ENCODE peak calls at places on chromosomes 6 and 20, in five cellular contexts. E, X, J, R and D are unnamed samples.

GRCh38 chr20:36085686-36086267 is 68.8 kb upstream of the EPB41L1 start:
- DNase-seq in E (peak), X (peak), J (peak), R (no peak), D (no peak)

GRCh38 chr6:138507977-138508675 is 8.8 kb upstream of the NHSL1 start:
- DNase-seq in E (no peak), X (no peak), J (peak), R (no peak), D (no peak)

GRCh38 chr6:46208303-46208702 is 37.5 kb upstream of the ENPP5 start:
- DNase-seq in E (no peak), X (no peak), J (no peak), R (no peak), D (no peak)

GRCh38 chr6:160435935-160436334 is 87.8 kb downstream of the SLC22A3 start:
- DNase-seq in E (no peak), X (no peak), J (no peak), R (no peak), D (no peak)

GRCh38 chr6:89299451-89299850 is 15.6 kb downstream of the GABRR2 start:
- DNase-seq in E (no peak), X (peak), J (no peak), R (no peak), D (no peak)

GRCh38 chr6:20559924-20560551 is 25.8 kb downstream of the CDKAL1 start:
- DNase-seq in E (no peak), X (no peak), J (no peak), R (no peak), D (no peak)

GRCh38 chr6:13762648-13763441 is 51.2 kb upstream of the RANBP9 start:
- DNase-seq in E (peak), X (peak), J (peak), R (no peak), D (peak)

GRCh38 chr20:13412806-13413445 is 191.9 kb downstream of the ISM1 start:
- DNase-seq in E (no peak), X (peak), J (no peak), R (no peak), D (no peak)

GRCh38 chr6:41560440-41561192 is 14.4 kb downstream of the FOXP4 start:
- DNase-seq in E (peak), X (no peak), J (peak), R (no peak), D (peak)

GRCh38 chr6:42766163-42766670 is 15.6 kb upstream of the BICRAL start:
- DNase-seq in E (no peak), X (peak), J (no peak), R (no peak), D (no peak)

GRCh38 chr20:62089393-62089792 is 23.7 kb upstream of the TAF4 start:
- DNase-seq in E (no peak), X (no peak), J (no peak), R (no peak), D (no peak)

DNA sequence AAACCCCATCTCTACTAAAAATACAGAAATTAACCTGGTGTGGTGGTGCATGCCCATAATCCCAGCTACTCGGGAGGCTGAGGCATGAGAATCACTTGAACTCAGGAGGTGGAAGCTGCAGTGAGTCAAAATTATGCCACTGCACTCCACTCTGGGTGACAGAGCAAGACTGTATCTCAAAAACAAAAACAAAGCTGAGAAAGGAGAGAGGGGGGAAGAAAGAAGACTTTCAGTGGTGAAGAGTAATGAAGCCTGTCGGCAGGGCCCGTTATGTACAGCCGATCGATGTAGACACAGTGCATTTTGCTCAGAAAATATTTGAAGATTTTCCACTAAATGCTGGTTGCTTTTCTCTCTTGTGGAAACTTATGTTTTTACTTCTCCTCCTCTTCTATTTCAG is 13.8 kb downstream of the VAPB start:
- DNase-seq in E (no peak), X (no peak), J (no peak), R (no peak), D (no peak)
- H3K4me3 ChIP-seq in E (no peak), X (no peak), J (no peak), R (no peak), D (no peak)

GRCh38 chr6:37102299-37103168 is 67.4 kb upstream of the PIM1 start:
- DNase-seq in E (peak), X (peak), J (peak), R (no peak), D (peak)
- TF ChIP-seq POLR2A in E (no peak), X (peak), J (peak), R (no peak), D (no peak)

DNA sequence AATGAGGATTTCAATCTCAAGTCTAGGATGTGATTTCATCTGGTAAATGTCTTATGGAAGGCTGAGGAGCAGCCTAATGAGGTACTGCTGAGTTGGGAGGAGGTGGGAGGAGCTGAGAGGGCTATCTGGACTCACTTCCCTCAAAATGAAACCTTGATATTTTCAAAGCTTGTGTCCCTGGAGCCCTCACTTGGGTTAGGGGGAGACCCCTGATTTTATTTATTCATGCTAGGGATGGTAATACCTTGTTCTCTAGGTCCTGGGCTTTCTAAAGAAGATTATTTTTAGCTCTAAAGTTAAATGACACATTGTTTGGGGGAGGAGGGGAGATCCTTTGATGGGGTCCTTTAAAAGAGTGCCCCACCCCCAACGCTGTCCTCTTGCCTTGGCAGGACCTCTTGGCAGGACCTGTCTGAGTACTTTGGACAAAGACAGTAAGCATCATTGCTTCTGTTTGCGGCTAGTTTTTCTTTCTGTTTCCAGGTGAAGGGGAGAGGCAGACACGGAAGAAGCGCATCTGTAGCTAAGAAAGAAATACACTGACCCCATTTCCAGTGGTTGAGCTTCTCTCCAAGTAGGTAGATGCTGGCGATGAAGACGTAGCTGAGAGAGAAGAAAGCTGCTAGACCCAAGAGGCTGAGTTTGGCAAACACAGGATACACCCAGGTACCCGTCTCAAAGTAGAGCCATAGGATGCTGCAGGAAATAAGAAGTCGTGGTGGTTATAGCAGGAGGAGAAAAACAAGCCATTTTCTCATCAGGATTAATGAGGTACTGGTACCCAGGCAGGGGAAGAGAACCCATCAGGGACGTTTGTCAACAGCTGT is 55.6 kb downstream of the ADTRP start:
- DNase-seq in E (no peak), X (no peak), J (no peak), R (no peak), D (no peak)
- H3K4me3 ChIP-seq in E (no peak), X (no peak), J (no peak), R (no peak), D (no peak)

DNA sequence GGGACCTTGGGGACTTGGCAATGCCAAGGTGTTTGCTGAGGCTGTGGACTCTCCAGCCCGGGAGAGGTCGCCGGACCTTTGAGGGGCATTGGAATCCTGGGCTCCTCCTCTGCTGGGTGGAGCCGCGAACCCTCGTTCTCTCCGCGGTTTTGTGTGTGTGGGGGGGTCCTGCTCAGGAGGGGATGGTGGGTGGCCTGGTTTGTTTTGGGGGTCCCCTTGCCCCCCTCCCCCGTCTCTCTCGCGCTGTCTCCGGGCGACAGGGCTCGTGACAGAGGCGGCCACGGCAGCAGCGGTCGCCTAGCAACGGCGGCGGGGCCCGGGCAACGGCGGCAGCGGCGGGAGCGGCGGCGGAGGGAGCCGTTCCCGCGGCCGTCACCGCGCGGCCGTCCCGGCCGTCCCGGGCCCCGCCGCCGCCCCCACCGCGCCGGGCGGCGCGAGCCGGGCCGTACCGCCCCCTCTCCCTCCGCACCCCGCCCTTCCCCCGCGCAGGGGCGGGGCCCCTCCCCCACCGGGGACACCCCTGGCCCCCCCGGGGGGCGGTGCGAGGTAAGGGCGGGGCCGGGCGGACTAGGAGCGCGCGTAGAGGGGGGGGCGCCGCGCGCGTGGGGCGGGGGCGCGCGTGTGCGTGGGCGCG is 7.8 kb downstream of the SYNGAP1 start:
- DNase-seq in E (peak), X (no peak), J (peak), R (no peak), D (no peak)
- TF ChIP-seq POLR2A in E (no peak), X (no peak), J (no peak), R (no peak), D (no peak)

GRCh38 chr6:22328499-22328898 is 31.7 kb upstream of the PRL start:
- DNase-seq in E (no peak), X (no peak), J (no peak), R (no peak), D (no peak)
- H3K4me3 ChIP-seq in E (no peak), X (no peak), J (no peak), R (no peak), D (no peak)

GRCh38 chr20:20052074-20052970 is at the start of the genes CFAP61 and CRNKL1:
- DNase-seq in E (peak), X (peak), J (peak), R (no peak), D (peak)
- TF ChIP-seq POLR2A in E (peak), X (no peak), J (peak), R (no peak), D (no peak)

GRCh38 chr6:68008445-68008844 is 626.6 kb upstream of the ADGRB3 start:
- DNase-seq in E (no peak), X (no peak), J (no peak), R (no peak), D (no peak)
- H3K4me3 ChIP-seq in E (no peak), X (no peak), J (no peak), R (no peak), D (no peak)

DNA sequence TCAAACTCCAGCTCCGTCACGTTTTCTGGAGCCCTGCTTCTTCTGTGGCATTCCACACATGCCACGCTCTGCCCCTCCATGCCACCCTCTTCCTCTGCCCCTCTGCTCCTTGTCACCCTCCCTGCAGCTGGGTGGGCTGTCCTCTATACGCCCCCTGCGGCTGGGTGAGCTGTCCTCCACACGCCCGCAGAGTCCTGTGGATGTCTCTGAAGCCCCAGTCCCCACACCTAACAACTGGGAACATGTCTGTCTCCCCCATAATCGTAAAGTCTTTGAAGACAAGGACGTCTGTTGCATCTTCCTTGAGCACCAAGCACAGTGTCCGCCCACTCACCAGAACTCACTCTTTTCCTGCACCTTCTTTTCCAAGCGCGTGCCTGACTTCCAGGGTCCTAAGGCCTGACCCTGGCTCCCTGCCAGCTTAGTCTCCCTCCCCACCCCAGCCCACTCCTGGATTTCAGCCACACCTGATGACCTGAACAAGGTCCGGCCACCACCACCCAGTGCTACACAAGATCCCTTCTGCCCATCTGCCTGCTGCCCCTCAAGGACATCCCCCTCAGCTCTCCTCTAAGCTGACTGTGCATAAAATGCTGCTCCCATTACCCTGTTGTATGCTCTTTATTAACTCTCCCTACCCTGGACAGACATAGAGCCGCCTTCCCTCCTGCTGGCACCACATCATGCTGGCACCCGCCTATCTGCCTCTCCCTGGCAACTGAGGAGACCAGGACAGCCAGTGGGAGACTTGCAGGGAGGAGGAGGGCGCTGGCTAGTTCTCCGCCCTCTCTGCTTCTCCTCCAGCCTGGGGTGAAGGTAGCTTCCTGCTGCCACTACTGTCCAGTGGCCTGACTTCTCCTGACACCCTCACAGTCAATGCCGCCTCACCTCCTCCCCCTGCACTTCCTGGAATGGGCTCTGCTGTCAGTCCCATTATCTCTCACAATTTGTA is 10.7 kb upstream of the PRR18 start:
- DNase-seq in E (no peak), X (no peak), J (no peak), R (no peak), D (peak)
- TF ChIP-seq POLR2A in E (no peak), X (no peak), J (no peak), R (no peak), D (no peak)

DNA sequence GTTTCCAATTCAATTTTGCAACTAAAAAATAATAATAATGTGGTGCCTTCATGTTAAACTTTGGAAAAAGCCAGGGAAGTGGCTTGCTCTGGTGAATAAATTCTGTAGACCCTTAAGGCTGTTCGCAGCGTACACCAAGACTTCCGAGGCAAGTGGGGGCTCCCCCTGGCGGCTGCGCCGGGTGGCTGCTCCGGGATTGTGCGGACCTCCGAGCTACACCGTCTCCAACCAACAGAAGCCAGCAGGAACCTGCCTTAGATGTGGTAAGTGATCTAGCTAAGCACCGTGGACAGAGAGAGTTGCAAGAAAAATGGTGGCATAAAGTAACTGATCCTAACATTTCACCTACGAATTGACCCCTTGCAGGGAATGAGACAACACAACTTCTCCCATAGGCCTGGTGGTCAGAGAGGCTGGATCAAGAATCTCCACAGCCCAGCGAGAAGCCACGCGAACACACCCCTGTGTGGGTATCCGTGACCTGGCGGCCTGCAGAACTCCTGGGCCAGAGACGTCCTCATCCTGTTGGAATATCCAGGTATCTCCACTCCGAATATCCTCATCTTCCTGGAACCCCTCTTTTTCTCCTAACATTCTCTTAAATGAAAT is 69.6 kb downstream of the TBXT start:
- DNase-seq in E (peak), X (peak), J (peak), R (no peak), D (no peak)
- H3K4me3 ChIP-seq in E (no peak), X (peak), J (peak), R (no peak), D (no peak)

DNA sequence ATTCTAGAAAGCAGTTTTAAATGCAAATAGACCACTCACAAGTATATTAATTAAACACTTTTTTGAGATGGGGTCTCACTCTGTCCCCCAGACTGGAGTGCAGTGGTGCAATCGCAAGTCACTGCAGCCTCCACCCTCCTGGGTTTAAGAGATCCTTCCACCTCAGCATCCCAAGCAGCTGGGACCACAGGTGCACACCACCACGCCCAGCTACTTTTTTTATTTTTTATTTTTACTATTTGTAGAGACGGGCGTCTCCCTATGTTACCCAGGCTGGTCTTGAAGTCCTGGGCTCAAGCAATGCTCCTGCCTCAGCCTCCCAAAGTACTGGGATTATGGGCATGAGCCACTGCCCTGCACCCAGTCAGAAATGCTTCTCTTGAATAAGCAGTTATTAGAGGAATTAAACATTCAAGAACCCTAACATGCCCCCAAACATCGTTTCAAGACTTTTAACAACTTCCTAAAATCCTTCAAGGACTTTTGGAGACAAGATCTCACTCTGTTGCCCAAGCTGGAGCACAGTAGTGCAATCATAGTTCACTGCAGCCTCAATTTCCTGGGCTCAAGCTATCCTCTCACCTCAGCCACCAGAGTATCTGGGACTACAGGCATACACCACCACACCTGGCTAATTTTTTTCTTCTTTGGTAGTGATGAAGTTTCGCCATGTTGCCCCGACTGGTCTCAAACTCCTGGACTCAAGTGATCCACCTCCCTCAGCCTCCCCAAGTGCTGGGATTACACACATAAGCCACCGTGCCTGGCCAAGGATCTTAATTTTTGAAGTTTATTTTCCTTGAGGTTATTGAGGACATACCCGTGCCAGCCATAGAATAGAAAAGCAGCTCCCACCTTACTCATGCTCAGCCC is 3.2 kb downstream of the MCCD1 start:
- DNase-seq in E (no peak), X (no peak), J (no peak), R (no peak), D (no peak)
- TF ChIP-seq POLR2A in E (no peak), X (no peak), J (no peak), R (no peak), D (no peak)